ENCODE peak calls at places on chromosomes 7 and 10, in four cellular contexts. O is HepG2, M is HCT116, G is K562. Z is an unnamed sample.

GRCh38 chr10:4765428-4765827 is 60.6 kb upstream of the AKR1E2 start:
- DNase-seq in O (no peak), M (no peak), G (no peak), Z (no peak)

GRCh38 chr7:48112431-48113165 is 23.5 kb downstream of the UPP1 start:
- DNase-seq in G (no peak), O (no peak), M (no peak), Z (no peak)

GRCh38 chr10:28666751-28667467 is 10.4 kb upstream of the BAMBI start:
- DNase-seq in G (no peak), M (no peak), O (no peak), Z (no peak)

GRCh38 chr7:44239361-44239760 is 38.6 kb downstream of the YKT6 start:
- DNase-seq in O (no peak), G (no peak), M (no peak), Z (no peak)

GRCh38 chr7:100803398-100804161 is 23.7 kb downstream of the EPHB4 start:
- DNase-seq in M (no peak), G (peak), O (peak), Z (peak)

GRCh38 chr7:149605696-149606095 is 108.1 kb upstream of the ZNF746 start:
- DNase-seq in G (no peak), O (no peak), M (no peak), Z (no peak)

GRCh38 chr7:21945374-21946227 is at the start of gene CDCA7L:
- DNase-seq in G (peak), M (peak), O (no peak), Z (peak)

GRCh38 chr7:132182992-132183391 is 393.3 kb downstream of the PLXNA4 start:
- DNase-seq in M (no peak), O (no peak), G (no peak), Z (no peak)

GRCh38 chr10:70274643-70275042 is 9.2 kb downstream of the NPFFR1 start:
- DNase-seq in O (no peak), G (no peak), M (no peak), Z (no peak)

GRCh38 chr10:22959950-22960349 is 32.1 kb downstream of the ARMC3 start:
- DNase-seq in O (peak), M (no peak), G (no peak), Z (no peak)

GRCh38 chr10:11261687-11262086 is 244.0 kb downstream of the CELF2 start:
- DNase-seq in M (no peak), G (no peak), O (no peak), Z (no peak)

GRCh38 chr7:22229148-22229547 is 127.8 kb downstream of the RAPGEF5 start:
- DNase-seq in O (no peak), G (no peak), M (no peak), Z (no peak)

GRCh38 chr7:157875230-157876179 is 538.7 kb downstream of the DNAJB6 start:
- DNase-seq in O (no peak), G (peak), M (peak), Z (peak)

GRCh38 chr10:103575416-103576075 is 82.0 kb downstream of the NEURL1 start:
- DNase-seq in G (no peak), O (no peak), M (no peak), Z (no peak)

GRCh38 chr10:127922675-127923366 is 15.9 kb downstream of the PTPRE start:
- DNase-seq in M (peak), O (peak), G (no peak), Z (no peak)

GRCh38 chr7:33986951-33987948 is 81.9 kb downstream of the BMPER start:
- DNase-seq in O (peak), M (peak), G (no peak), Z (no peak)

GRCh38 chr10:14093735-14094484 is 236.8 kb downstream of the FRMD4A start:
- DNase-seq in G (no peak), O (no peak), M (no peak), Z (peak)

GRCh38 chr10:96290368-96291133 is 13.7 kb upstream of the DNTT start:
- DNase-seq in M (no peak), G (no peak), O (no peak), Z (no peak)

GRCh38 chr10:96288151-96288621 is 16.0 kb upstream of the DNTT start:
- DNase-seq in G (no peak), O (no peak), M (no peak), Z (no peak)

GRCh38 chr10:96289218-96289910 is 14.9 kb upstream of the DNTT start:
- DNase-seq in O (no peak), G (no peak), M (no peak), Z (peak)

GRCh38 chr10:96295475-96295874 is 8.8 kb upstream of the DNTT start:
- DNase-seq in M (no peak), O (no peak), G (no peak), Z (no peak)

GRCh38 chr10:96292971-96293909 is 11.0 kb upstream of the DNTT start:
- DNase-seq in O (peak), M (peak), G (no peak), Z (peak)
- TF ChIP-seq JUND in O (no peak), M (no peak), G (no peak), Z (no peak)

GRCh38 chr10:88913157-88913556 is 33.1 kb downstream of the STAMBPL1 start:
- DNase-seq in G (no peak), O (no peak), M (no peak), Z (no peak)
- TF ChIP-seq JUND in G (no peak), O (no peak), M (no peak), Z (no peak)

DNA sequence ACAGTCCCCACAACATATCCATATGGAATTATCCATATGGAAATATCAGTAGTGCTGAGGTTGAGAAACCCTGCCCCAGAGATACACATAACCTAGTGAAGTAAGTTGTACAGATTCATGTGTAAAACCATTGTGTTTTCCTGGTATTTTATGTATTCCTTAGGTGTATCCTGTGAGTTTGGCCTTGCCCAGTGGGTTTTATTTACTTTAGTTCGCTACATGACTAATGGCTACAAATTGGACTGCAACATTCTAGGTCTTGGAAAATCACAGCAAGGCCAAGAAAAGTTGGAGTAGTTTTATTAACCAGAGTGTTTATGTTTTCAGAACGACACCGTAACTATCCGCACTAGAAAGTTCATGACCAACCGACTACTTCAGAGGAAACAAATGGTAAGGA is 1.4 kb downstream of the RPS24 start:
- DNase-seq in M (no peak), G (no peak), O (peak), Z (no peak)
- TF ChIP-seq JUND in M (no peak), G (no peak), O (no peak), Z (no peak)

GRCh38 chr7:1459512-1459892 is 232 bp upstream of the MICALL2 start:
- DNase-seq in M (peak), O (peak), G (peak), Z (peak)
- TF ChIP-seq JUND in M (no peak), O (no peak), G (no peak), Z (no peak)

DNA sequence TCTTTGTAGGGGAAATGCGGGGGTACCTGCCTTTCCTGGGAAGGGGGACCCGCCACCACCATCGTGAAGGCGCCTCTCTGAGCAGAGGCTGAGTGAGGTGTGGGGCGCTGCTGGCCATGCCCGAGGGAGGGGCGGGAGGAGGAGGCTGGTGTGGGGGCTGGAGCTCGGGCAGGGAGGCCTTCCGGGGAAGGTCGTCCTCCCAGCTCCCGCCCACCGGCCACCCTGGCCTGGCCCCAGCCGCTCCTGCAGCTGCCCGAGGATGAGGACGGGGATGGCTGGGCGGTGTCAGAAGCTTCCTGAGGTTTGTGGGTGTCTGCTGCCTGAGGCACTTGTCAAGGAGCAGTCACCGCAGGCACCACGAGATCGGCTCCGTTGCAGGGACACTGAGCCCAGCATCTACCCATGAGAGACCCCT is 11.4 kb downstream of the PWWP2B start:
- DNase-seq in O (no peak), M (no peak), G (no peak), Z (peak)
- TF ChIP-seq JUND in O (no peak), M (no peak), G (no peak), Z (no peak)

DNA sequence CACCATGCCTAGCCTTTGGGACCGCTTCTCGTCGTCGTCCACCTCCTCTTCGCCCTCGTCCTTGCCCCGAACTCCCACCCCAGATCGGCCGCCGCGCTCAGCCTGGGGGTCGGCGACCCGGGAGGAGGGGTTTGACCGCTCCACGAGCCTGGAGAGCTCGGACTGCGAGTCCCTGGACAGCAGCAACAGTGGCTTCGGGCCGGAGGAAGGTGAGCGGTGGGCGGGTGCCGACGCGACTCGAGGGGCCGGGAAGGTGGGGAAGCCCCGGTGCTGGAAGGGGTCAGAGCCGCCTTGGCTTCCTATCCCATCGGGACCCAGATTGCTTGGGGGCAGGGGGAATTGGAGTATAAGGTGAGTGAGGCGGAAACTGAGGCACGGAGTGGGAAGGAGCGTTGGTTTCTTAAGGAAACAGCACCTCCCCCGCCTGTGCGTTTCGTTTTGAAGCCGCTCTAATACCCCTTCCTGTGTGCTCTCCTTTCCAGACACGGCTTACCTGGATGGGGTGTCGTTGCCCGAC is 547 bp downstream of the DDIT4 start:
- DNase-seq in G (peak), M (no peak), O (no peak), Z (no peak)
- TF ChIP-seq JUND in G (no peak), M (no peak), O (no peak), Z (no peak)

GRCh38 chr10:91290607-91291006 is 70.1 kb downstream of the PCGF5 start:
- DNase-seq in M (no peak), O (no peak), G (no peak), Z (no peak)
- TF ChIP-seq JUND in M (no peak), O (no peak), G (no peak), Z (no peak)

GRCh38 chr7:49860293-49860692 is 86.9 kb downstream of the VWC2 start:
- DNase-seq in O (no peak), G (no peak), M (no peak), Z (no peak)
- TF ChIP-seq JUND in O (no peak), G (no peak), M (no peak), Z (no peak)

GRCh38 chr7:4003536-4003935 is 678.6 kb upstream of the FOXK1 start:
- DNase-seq in O (no peak), M (no peak), G (no peak), Z (no peak)

GRCh38 chr7:4009720-4010119 is 672.4 kb upstream of the FOXK1 start:
- DNase-seq in O (no peak), G (no peak), M (no peak), Z (no peak)

GRCh38 chr7:4010206-4010605 is 671.9 kb upstream of the FOXK1 start:
- DNase-seq in O (no peak), M (no peak), G (no peak), Z (no peak)

GRCh38 chr7:4010923-4011656 is 671.0 kb upstream of the FOXK1 start:
- DNase-seq in O (no peak), G (no peak), M (no peak), Z (no peak)

GRCh38 chr7:4006687-4007086 is 675.4 kb upstream of the FOXK1 start:
- DNase-seq in M (no peak), O (peak), G (no peak), Z (no peak)
- TF ChIP-seq JUND in M (no peak), O (no peak), G (no peak), Z (no peak)

Z was measured in T47D.